ENCODE peak calls at places on chromosomes 11 and 22, in eight cellular contexts. S is fibroblast of pulmonary artery, W is psoas muscle, O is IMR-90, V is lower leg skin, H is SJSA1, T is fibroblast of mammary gland, X is H7. Z is an unnamed sample.

GRCh38 chr11:13837286-13837685 is 125.2 kb upstream of the SPON1 start:
- DNase-seq in W (no peak), T (peak; percentile 57), O (peak; percentile 22), X (no peak), H (no peak), S (no peak), V (no peak), Z (no peak)

GRCh38 chr11:4095509-4096230 is 1.1 kb downstream of the RRM1 start:
- DNase-seq in X (peak; percentile 16), V (no peak), W (no peak), O (peak; percentile 78), T (peak; percentile 71), H (peak; percentile 68), S (peak; percentile 66), Z (no peak)

GRCh38 chr11:99020324-99021225 is at the start of gene CNTN5:
- DNase-seq in H (no peak), S (peak; percentile 49), O (peak; percentile 5), V (no peak), T (peak; percentile 7), W (peak; percentile 26), X (peak; percentile 68), Z (no peak)

GRCh38 chr22:25494774-25495173 is 69.7 kb upstream of the GRK3 start:
- DNase-seq in T (no peak), W (no peak), S (no peak), H (no peak), X (no peak), O (no peak), V (no peak), Z (no peak)

GRCh38 chr11:87076260-87076783 is 38.6 kb downstream of the TMEM135 start:
- DNase-seq in O (no peak), V (no peak), T (no peak), X (no peak), W (no peak), H (no peak), S (no peak), Z (no peak)

GRCh38 chr11:130449996-130450419 is 1.6 kb downstream of the ADAMTS15 start:
- DNase-seq in H (no peak), W (peak; percentile 82), O (peak; percentile 82), T (peak; percentile 89), V (peak; percentile 34), S (peak; percentile 90), X (peak; percentile 93), Z (no peak)

GRCh38 chr11:68213135-68213515 is at the start of gene KMT5B:
- DNase-seq in V (no peak), H (peak; percentile 37), X (peak; percentile 85), O (peak; percentile 54), T (peak; percentile 52), W (peak; percentile 74), S (peak; percentile 68), Z (no peak)

GRCh38 chr11:116576523-116576922 is 196.3 kb downstream of the BUD13 start:
- DNase-seq in T (peak; percentile 33), V (no peak), H (no peak), S (no peak), W (no peak), O (no peak), X (no peak), Z (no peak)

GRCh38 chr11:20367313-20367948 is 3.9 kb downstream of the HTATIP2 start:
- DNase-seq in H (peak; percentile 83), T (peak; percentile 95), W (peak; percentile 23), V (peak; percentile 55), X (no peak), S (peak; percentile 88), O (peak; percentile 94), Z (peak; percentile 66)

GRCh38 chr11:34345012-34345804 is 12.6 kb downstream of the ABTB2 start:
- DNase-seq in W (peak; percentile 49), H (no peak), T (peak; percentile 89), S (peak; percentile 93), V (no peak), X (no peak), O (peak; percentile 66), Z (peak; percentile 77)

GRCh38 chr22:49590381-49590780 is 237.3 kb downstream of the BRD1 start:
- DNase-seq in S (no peak), W (no peak), O (no peak), H (no peak), V (no peak), T (no peak), X (peak; percentile 43), Z (no peak)

GRCh38 chr11:86067230-86068137 is 1.4 kb downstream of the PICALM start:
- DNase-seq in H (no peak), T (no peak), X (no peak), O (no peak), S (no peak), W (no peak), V (no peak), Z (no peak)

GRCh38 chr11:33515347-33515746 is 185.3 kb downstream of the C11orf91 start:
- DNase-seq in T (peak; percentile 96), W (peak; percentile 47), S (peak; percentile 72), H (no peak), V (no peak), X (no peak), O (peak; percentile 76), Z (no peak)

GRCh38 chr11:126391970-126392637 is 36.6 kb downstream of the ST3GAL4 start:
- DNase-seq in V (no peak), W (no peak), H (no peak), S (peak; percentile 35), O (no peak), T (no peak), X (peak; percentile 83), Z (no peak)

GRCh38 chr11:47907499-47907898 is 59.3 kb upstream of the NUP160 start:
- DNase-seq in H (no peak), S (peak; percentile 82), W (no peak), V (no peak), X (no peak), T (peak; percentile 92), O (peak; percentile 37), Z (no peak)

GRCh38 chr11:118605116-118605867 is 2.1 kb upstream of the PHLDB1 start:
- DNase-seq in O (peak; percentile 94), T (peak; percentile 99), X (peak; percentile 47), W (peak; percentile 80), H (peak; percentile 28), S (peak; percentile 98), V (peak; percentile 78), Z (peak; percentile 90)

GRCh38 chr11:63996512-63996911 is 10.3 kb downstream of the OTUB1 start:
- DNase-seq in W (no peak), O (no peak), X (peak; percentile 58), V (no peak), S (no peak), T (no peak), H (no peak), Z (no peak)

DNA sequence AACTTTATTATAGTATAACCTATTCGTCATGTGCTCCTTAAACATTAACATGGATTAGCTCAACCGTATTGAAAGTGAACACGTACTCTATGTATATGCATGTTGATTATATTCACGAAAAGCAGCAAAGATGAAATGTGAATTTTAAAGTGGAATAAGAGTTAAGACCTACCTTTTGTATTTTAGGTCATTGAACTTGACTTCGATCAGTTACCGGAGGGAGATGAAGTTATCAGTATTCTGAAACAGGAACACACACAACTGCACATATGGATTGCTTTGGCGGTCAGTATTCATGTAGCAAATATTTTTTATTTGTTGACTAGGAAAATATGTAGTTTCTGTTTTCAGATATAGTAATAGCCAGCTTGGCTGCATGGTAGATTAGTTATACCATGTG is 1.4 kb downstream of the CTR9 start:
- DNase-seq in V (no peak), W (no peak), H (no peak), T (no peak), O (no peak), S (no peak), X (no peak), Z (no peak)
- H3K4me3 ChIP-seq in V (no peak overlapping the region), W (peak overlapping the region; percentile 87), H (no peak overlapping the region), T (no peak overlapping the region), O (no peak overlapping the region), S (peak overlapping the region; percentile 96), X (no peak overlapping the region), Z (peak overlapping the region; percentile 63)

GRCh38 chr22:44743247-44743646 is 9.1 kb upstream of the ARHGAP8 start:
- DNase-seq in W (no peak), O (no peak), H (no peak), S (no peak), T (no peak), X (no peak), V (no peak), Z (no peak)
- H3K4me3 ChIP-seq in W (no peak overlapping the region), O (no peak overlapping the region), H (no peak overlapping the region), S (no peak overlapping the region), T (no peak overlapping the region), X (no peak overlapping the region), V (no peak overlapping the region), Z (no peak overlapping the region)

GRCh38 chr11:95232666-95233065 is 1.7 kb upstream of the SESN3 start:
- DNase-seq in V (no peak), O (no peak), H (no peak), W (no peak), X (no peak), S (no peak), T (no peak), Z (no peak)
- H3K4me3 ChIP-seq in V (no peak overlapping the region), O (no peak overlapping the region), H (no peak overlapping the region), W (peak overlapping the region; percentile 83), X (peak overlapping the region; percentile 53), S (peak overlapping the region; percentile 71), T (peak overlapping the region; percentile 57), Z (no peak overlapping the region)

GRCh38 chr11:84564180-84564866 is 1062.8 kb downstream of the DLG2 start:
- DNase-seq in X (peak; percentile 5), O (peak; percentile 44), S (peak; percentile 68), H (peak; percentile 3), W (peak; percentile 15), V (no peak), T (peak; percentile 62), Z (peak; percentile 4)
- H3K4me3 ChIP-seq in X (no peak overlapping the region), O (no peak overlapping the region), S (no peak overlapping the region), H (no peak overlapping the region), W (no peak overlapping the region), V (no peak overlapping the region), T (no peak overlapping the region), Z (no peak overlapping the region)

Z was measured in HFF-Myc.